ENCODE peak calls at places on chromosomes 16 and 17, in nine cellular contexts. H is activated CD4-positive, alpha-beta T cell treated with anti-CD3 and anti-CD28 coated beads, Interleukin-2, amount 50 U/mL, for 1 hour; A is AG04450; K is adrenal gland; R is stimulated activated CD4-positive, alpha-beta T cell treated with anti-CD3 and anti-CD28 coated beads, Interleukin-15, amount 100 ng/mL, for 24 hours; D is EL; L is psoas muscle; C is cerebellum; E is cardiac muscle cell. O is an unnamed sample.

GRCh38 chr17:41455236-41455635 is 11.9 kb downstream of the KRT32 start:
- DNase-seq in H (no peak), A (no peak), K (no peak), R (no peak), D (peak; percentile 27), L (no peak), C (no peak), E (no peak), O (no peak)

GRCh38 chr16:14409563-14409962 is 220.5 kb downstream of the PARN start:
- DNase-seq in H (no peak), A (peak; percentile 86), K (peak; percentile 69), R (no peak), D (peak; percentile 96), L (peak; percentile 67), C (no peak), E (no peak), O (peak; percentile 50)

GRCh38 chr16:28264656-28265055 is 27.7 kb upstream of the SBK1 start:
- DNase-seq in H (no peak), A (no peak), K (no peak), R (no peak), D (peak; percentile 21), L (peak; percentile 75), C (peak; percentile 40), E (no peak), O (peak; percentile 34)

GRCh38 chr16:12971216-12971615 is 69.8 kb downstream of the SHISA9 start:
- DNase-seq in H (no peak), A (no peak), K (peak; percentile 70), R (no peak), D (peak; percentile 28), L (no peak), C (no peak), E (no peak), O (peak; percentile 29)

GRCh38 chr17:78268960-78269892 is 37.8 kb downstream of the TMEM235 start:
- DNase-seq in H (no peak), A (no peak), K (no peak), R (no peak), D (no peak), L (no peak), C (no peak), E (peak; percentile 59), O (peak; percentile 39)

GRCh38 chr16:11533588-11533987 is 53.1 kb downstream of the LITAF start:
- DNase-seq in H (no peak), A (no peak), K (no peak), R (no peak), D (no peak), L (no peak), C (no peak), E (no peak), O (no peak)

GRCh38 chr16:68061396-68061795 is 23.8 kb upstream of the NFATC3 start:
- DNase-seq in H (no peak), A (no peak), K (no peak), R (no peak), D (no peak), L (no peak), C (no peak), E (no peak), O (no peak)

GRCh38 chr17:5971969-5972368 is 98.2 kb upstream of the WSCD1 start:
- DNase-seq in H (no peak), A (no peak), K (no peak), R (no peak), D (no peak), L (no peak), C (no peak), E (no peak), O (no peak)

GRCh38 chr17:31803494-31804213 is 55.4 kb downstream of the COPRS start:
- DNase-seq in H (no peak), A (no peak), K (no peak), R (no peak), D (no peak), L (no peak), C (no peak), E (no peak), O (no peak)

GRCh38 chr17:12429125-12429524 is 236.6 kb upstream of the MYOCD start:
- DNase-seq in H (no peak), A (no peak), K (no peak), R (no peak), D (no peak), L (no peak), C (no peak), E (no peak), O (no peak)

GRCh38 chr17:36731091-36731490 is 129.7 kb downstream of the MRM1 start:
- DNase-seq in H (no peak), A (no peak), K (no peak), R (no peak), D (no peak), L (no peak), C (no peak), E (no peak), O (no peak)

GRCh38 chr17:81487487-81488275 is 24.9 kb downstream of the ACTG1 start:
- DNase-seq in H (peak; percentile 75), A (no peak), K (peak; percentile 80), R (peak; percentile 88), D (peak; percentile 79), L (peak; percentile 92), C (peak; percentile 98), E (peak; percentile 90), O (peak; percentile 87)

GRCh38 chr17:4735825-4736651 is 3.6 kb upstream of the ZMYND15 start:
- DNase-seq in H (no peak), A (no peak), K (peak; percentile 73), R (no peak), D (no peak), L (no peak), C (no peak), E (no peak), O (no peak)

O was measured in left cardiac atrium.